ENCODE peak calls at places on chromosomes 16 and 17, in six cellular contexts. M is HepG2, C is ovary, O is heart right ventricle, V is neural progenitor cell, U is kidney. J is an unnamed sample.

GRCh38 chr17:36892112-36892838 is 45.0 kb upstream of the LHX1 start:
- DNase-seq in O (no peak), C (no peak), V (peak), M (peak), U (no peak), J (no peak)

GRCh38 chr17:62581769-62582168 is 45.7 kb upstream of the MRC2 start:
- DNase-seq in C (no peak), M (no peak), V (no peak), U (no peak), O (no peak), J (no peak)

GRCh38 chr16:17977260-17977659 is 359.3 kb downstream of the NPIPA8 start:
- DNase-seq in O (no peak), M (no peak), C (no peak), U (no peak), V (no peak), J (no peak)

GRCh38 chr17:19706791-19707727 is 9.3 kb downstream of the SLC47A2 start:
- DNase-seq in O (no peak), M (no peak), V (peak), U (no peak), C (no peak), J (no peak)

GRCh38 chr17:17840751-17841591 is 4.2 kb upstream of the SREBF1 start:
- DNase-seq in V (peak), U (no peak), M (peak), O (no peak), C (peak), J (no peak)

GRCh38 chr17:13544292-13544691 is 57.4 kb downstream of the HS3ST3A1 start:
- DNase-seq in C (peak), V (no peak), M (no peak), O (no peak), U (no peak), J (peak)

GRCh38 chr16:30867747-30868146 is 26.1 kb downstream of the BCL7C start:
- DNase-seq in O (no peak), C (no peak), U (no peak), M (no peak), V (no peak), J (no peak)

GRCh38 chr17:17146791-17147406 is 59.2 kb downstream of the PLD6 start:
- DNase-seq in O (peak), M (peak), V (peak), C (no peak), U (no peak), J (no peak)

GRCh38 chr17:20989481-20989880 is 53.3 kb downstream of the USP22 start:
- DNase-seq in C (no peak), O (no peak), U (peak), V (no peak), M (no peak), J (no peak)

GRCh38 chr16:31134625-31135534 is 647 bp downstream of the PRSS8 start:
- DNase-seq in C (no peak), V (peak), M (no peak), U (no peak), O (no peak), J (no peak)

GRCh38 chr17:75489511-75489955 is 25.8 kb downstream of the CASKIN2 start:
- DNase-seq in O (no peak), U (no peak), V (no peak), M (no peak), C (no peak), J (no peak)

GRCh38 chr17:14042411-14042810 is 26.9 kb upstream of the COX10 start:
- DNase-seq in C (no peak), V (no peak), U (no peak), O (no peak), M (no peak), J (no peak)

GRCh38 chr17:60077226-60077625 is 1.5 kb downstream of the HEATR6 start:
- DNase-seq in M (no peak), U (no peak), C (no peak), V (peak), O (no peak), J (no peak)

GRCh38 chr17:76528528-76529223 is 8.8 kb downstream of the CYGB start:
- DNase-seq in C (peak), M (no peak), O (peak), U (peak), V (no peak), J (no peak)

GRCh38 chr16:65494609-65495008 is 372.7 kb upstream of the CDH11 start:
- DNase-seq in C (no peak), U (no peak), V (no peak), M (no peak), O (no peak), J (no peak)

GRCh38 chr17:73175962-73176565 is 11.3 kb downstream of the SSTR2 start:
- DNase-seq in M (no peak), V (no peak), C (no peak), O (no peak), U (no peak), J (no peak)

GRCh38 chr16:3292604-3293003 is 9.3 kb downstream of the ZNF263 start:
- DNase-seq in O (no peak), V (no peak), U (no peak), M (no peak), C (no peak), J (no peak)

GRCh38 chr16:50279142-50279865 is 13.0 kb downstream of the ADCY7 start:
- DNase-seq in O (peak), V (no peak), C (no peak), M (no peak), U (peak), J (peak)

GRCh38 chr17:53313746-53314145 is 509.0 kb upstream of the KIF2B start:
- DNase-seq in C (no peak), O (no peak), V (no peak), M (no peak), U (no peak), J (no peak)

DNA sequence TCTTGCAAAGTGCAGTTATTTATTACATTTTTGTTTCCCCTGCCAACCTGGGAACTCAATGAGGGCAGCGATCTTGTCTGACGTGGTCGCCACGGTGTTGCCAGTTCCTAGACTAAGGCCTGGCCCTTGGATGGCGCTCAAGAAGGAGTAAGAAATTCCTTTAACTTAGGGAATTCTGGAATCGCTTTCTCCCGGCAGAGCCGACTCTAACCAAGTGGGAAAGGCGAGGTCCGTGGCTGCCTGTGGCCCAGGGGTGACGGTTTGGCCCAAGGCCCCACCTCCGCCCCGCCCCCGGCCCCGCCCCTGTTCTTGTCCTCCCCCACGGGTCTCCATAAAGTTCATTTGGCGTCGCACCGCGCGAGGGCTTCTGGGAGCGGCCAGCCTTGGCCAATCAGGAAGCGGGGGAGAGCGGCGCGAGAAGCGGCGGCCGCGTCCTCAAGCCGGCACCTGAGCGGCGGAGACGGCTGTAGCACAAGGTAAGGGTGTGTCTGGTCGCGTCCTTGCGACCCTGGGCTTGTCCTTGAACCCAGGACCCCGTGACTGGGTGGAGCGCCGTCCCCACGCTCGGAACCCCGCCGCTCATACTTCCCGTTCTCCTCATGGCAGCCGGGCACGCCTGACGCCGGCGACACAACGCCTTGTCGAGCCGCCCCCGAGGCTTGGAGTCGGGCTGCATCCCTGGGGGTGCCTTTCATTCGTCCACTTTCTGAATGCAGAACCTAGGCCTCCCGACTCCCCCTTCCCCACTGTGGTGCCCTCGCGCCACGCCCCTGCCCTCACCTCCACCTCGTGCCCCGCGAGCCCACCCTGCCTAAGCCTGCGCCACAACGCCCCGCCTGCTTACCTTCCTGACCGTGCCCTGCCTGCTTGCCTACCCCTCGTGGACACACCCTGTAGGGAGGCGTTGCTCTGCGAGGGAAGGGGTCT is at the start of gene NUP93:
- DNase-seq in U (peak), C (peak), M (peak), V (peak), O (peak), J (peak)
- H3K27ac ChIP-seq in U (peak), C (no peak), M (peak), V (no peak), O (peak), J (peak)

GRCh38 chr17:41494524-41494923 is 4.8 kb upstream of the KRT36 start:
- DNase-seq in U (no peak), M (peak), O (no peak), C (no peak), V (no peak), J (no peak)

GRCh38 chr17:41500131-41500911 is 5.1 kb downstream of the KRT13 start:
- DNase-seq in V (no peak), C (no peak), U (no peak), O (no peak), M (no peak), J (no peak)

GRCh38 chr17:41499714-41500113 is 5.7 kb downstream of the KRT13 start:
- DNase-seq in C (no peak), V (no peak), M (no peak), U (no peak), O (no peak), J (no peak)

GRCh38 chr17:41496803-41497484 is 7.2 kb upstream of the KRT36 start:
- DNase-seq in V (peak), M (peak), U (peak), O (peak), C (no peak), J (peak)

GRCh38 chr17:41498276-41498675 is 7.1 kb downstream of the KRT13 start:
- DNase-seq in U (no peak), M (no peak), C (no peak), V (no peak), O (no peak), J (no peak)
- H3K4me3 ChIP-seq in U (no peak), M (no peak), C (no peak), V (no peak), O (no peak), J (no peak)

GRCh38 chr16:85686912-85687591 is 1.7 kb downstream of the GINS2 start:
- DNase-seq in O (no peak), C (no peak), V (no peak), M (no peak), U (peak), J (no peak)

GRCh38 chr16:85689285-85689949 is 663 bp upstream of the GINS2 start:
- DNase-seq in M (no peak), C (no peak), O (no peak), U (peak), V (no peak), J (no peak)

GRCh38 chr16:85689950-85690320 is 1.2 kb upstream of the GINS2 start:
- DNase-seq in O (no peak), C (no peak), V (peak), M (no peak), U (no peak), J (no peak)

GRCh38 chr16:85688586-85689284 is at the start of gene GINS2:
- DNase-seq in C (peak), U (peak), O (peak), V (peak), M (peak), J (peak)

DNA sequence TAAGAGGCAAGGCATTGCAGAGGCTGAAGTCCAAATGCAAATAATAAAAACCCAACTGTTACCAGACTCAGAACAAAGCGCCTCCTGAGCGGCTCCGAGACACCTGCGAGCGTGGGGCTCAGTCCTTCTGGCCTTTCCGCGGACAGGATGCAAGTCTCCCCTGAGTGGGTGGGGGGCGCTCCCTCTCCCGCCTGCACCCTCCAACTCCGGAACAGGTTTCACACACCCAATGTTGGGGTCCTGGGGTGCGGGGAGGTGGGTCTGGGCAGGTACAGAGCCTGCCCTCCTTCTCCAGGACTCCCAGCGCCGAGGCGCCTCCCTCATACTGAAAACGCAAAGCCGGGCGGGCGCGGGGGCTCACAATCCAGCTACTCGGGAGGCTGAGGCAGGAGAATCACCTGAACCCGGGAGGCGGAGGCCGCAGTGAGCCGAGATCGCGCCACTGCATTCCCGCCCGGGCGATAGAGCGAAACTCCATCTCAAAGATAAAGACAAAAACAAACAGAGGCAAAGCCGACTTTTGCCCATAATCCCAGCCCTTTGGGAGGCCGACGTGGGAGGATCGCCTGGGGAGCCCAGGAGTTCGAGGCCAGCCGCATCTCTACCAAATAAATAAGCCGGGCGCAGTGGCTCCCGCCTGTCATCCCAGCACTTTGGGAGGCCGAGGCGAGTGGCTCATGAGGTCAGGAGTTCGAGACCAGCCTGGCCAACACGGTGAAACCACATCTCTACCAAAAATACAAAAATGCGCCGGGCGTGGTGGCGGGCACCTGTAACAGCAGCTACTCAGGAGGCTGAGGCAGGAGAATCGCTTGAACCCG is 893 bp downstream of the GINS2 start:
- DNase-seq in O (no peak), M (no peak), C (no peak), V (no peak), U (peak), J (no peak)
- H3K27ac ChIP-seq in O (no peak), M (no peak), C (no peak), V (no peak), U (no peak), J (no peak)

DNA sequence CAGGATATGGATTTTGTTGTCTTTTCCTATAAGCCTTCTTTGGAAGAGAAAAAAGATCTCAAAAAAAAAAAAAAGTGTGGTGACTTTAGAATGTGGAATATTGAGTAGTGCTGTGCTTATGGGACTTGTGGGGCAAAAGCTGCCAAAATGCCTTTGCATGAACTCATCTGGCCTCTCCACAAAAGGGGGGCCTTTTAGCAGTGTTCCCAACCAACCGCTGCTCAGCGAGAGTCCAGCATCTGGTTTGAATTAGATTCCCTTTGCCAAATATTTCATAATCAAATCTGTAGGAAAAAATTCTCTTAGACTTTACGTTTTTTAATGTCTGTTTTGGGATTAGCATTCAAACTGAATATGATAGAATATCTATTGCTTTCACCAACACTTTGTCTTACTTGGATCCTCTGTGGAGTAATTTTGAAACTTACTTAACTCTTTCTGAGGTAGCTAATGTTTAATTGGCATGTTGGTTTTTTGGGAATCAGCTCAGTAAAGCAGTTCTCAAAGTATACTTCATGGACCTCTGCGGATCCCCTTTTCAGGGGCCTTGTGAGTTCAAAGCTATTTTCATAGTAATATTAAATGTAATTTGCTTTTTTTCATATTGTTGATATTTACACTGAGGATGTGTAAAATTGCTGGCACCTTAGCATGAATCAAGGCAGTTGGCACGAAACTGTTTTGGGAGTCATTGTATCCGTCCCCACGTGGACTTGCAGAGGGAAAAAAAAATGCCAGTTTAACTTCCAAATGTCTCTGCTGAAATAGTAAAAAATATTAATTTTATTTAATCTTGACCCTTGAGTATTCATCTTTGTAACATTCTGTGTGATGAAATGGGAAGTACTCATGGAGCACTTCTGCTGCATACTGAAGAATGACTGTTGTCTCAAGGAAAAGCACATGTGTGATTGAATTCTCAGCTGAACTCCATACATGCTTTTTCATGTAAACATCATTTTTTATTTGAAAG is 34.7 kb upstream of the VPS4A start:
- DNase-seq in O (peak), M (no peak), U (no peak), C (peak), V (no peak), J (peak)
- H3K4me3 ChIP-seq in O (no peak), M (no peak), U (no peak), C (no peak), V (no peak), J (no peak)

GRCh38 chr16:74560912-74561311 is 46.0 kb downstream of the GLG1 start:
- DNase-seq in U (no peak), C (no peak), V (no peak), M (no peak), O (peak), J (no peak)

GRCh38 chr16:74556375-74556922 is 50.5 kb downstream of the GLG1 start:
- DNase-seq in O (no peak), V (no peak), M (no peak), U (no peak), C (no peak), J (no peak)

GRCh38 chr16:74561626-74562025 is 45.3 kb downstream of the GLG1 start:
- DNase-seq in M (no peak), V (no peak), O (no peak), C (no peak), U (no peak), J (no peak)

GRCh38 chr16:74558873-74559272 is 48.0 kb downstream of the GLG1 start:
- DNase-seq in M (no peak), U (no peak), V (no peak), C (no peak), O (no peak), J (no peak)

DNA sequence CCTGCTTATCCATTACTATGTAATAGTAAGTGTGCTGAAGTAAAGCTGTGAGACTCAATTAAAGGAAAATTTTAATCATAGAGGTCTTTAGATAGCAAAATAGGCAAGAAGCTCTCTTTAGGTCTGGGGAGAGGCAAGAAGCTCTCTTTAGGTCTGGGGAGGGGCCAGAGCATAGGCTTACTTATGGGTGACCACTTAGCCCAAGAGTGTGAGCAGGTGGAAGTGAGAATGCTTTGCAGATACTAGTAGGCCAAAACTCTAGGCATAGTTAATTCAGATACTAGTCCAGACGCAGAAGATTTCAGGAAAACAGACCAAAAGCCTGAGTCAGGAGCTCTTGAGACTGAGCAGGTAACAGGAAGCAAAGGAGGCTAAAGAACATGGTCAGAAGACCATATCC is 49.6 kb downstream of the GLG1 start:
- DNase-seq in V (no peak), M (no peak), O (no peak), U (no peak), C (no peak), J (no peak)
- H3K27ac ChIP-seq in V (no peak), M (no peak), O (no peak), U (no peak), C (no peak), J (no peak)

DNA sequence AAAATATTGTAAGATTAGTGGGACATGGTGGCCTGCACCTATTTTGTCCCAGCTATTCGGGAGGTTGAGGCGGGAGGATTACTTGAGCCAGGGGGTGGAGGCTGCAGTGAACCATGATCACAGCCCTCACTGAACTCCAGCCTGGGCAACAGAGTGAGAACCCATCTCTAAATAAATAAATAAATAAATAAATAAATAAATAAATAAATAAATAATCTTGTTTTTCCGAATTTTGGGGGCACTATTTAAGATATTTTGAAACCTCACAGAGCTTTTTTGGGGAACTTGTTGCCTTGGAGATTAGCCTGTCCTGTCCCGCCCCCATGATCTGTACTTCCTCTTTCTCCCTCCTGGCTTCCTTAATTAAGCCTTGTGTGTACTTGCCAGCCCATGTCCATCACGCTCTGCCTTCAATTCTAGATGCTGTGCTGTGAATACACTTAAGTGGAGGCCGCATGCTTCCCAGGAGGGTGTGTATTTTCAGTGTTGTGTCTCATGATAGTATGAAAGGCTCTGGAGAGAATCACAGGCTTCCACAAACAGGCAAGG is 4.4 kb downstream of the LGALS9 start:
- DNase-seq in C (no peak), M (no peak), U (peak), O (no peak), V (no peak), J (no peak)
- H3K4me3 ChIP-seq in C (no peak), M (no peak), U (no peak), O (no peak), V (no peak), J (no peak)

DNA sequence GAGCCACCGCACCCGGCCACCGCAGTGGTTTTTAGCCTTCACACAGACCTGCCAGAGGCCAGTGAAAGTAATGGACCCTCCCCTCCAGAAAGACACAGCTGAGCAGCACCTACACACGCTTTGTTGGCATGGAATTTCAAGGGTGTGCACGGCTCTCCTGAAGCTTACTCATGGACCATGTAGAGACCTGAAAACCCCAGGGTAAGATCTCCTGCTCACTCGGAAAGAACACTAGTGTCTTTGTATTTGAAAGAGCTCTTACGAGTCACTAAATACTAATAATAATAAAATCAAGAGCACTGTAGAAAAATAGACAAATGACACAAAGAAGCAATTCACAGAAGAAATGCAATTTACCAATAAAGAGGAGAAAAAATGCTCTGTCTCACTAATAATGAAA is 20.0 kb downstream of the SLC43A2 start:
- DNase-seq in O (no peak), M (no peak), V (no peak), C (no peak), U (no peak), J (no peak)
- H3K27ac ChIP-seq in O (no peak), M (no peak), V (no peak), C (no peak), U (no peak), J (no peak)